ENCODE peak calls at places on chromosomes 11 and 22, in four cellular contexts. One of them, this sample, is unnamed.

GRCh38 chr11:126214446-126215240 is 3.1 kb downstream of the FAM118B start:
- DNase-seq in neuronal stem cell: no peak
- DNase-seq in endothelial cell of umbilical vein: peak
- DNase-seq in hepatocyte: peak
- DNase-seq in this sample: peak

GRCh38 chr22:40178417-40179409 is 988 bp downstream of the TNRC6B start:
- DNase-seq in endothelial cell of umbilical vein: peak
- DNase-seq in hepatocyte: peak
- DNase-seq in neuronal stem cell: peak
- DNase-seq in this sample: peak

GRCh38 chr11:35893796-35894475 is 49.9 kb upstream of the LDLRAD3 start:
- DNase-seq in endothelial cell of umbilical vein: no peak
- DNase-seq in neuronal stem cell: no peak
- DNase-seq in hepatocyte: peak
- DNase-seq in this sample: no peak

GRCh38 chr11:64245797-64246623 is 733 bp downstream of the PPP1R14B start:
- DNase-seq in hepatocyte: peak
- DNase-seq in neuronal stem cell: no peak
- DNase-seq in endothelial cell of umbilical vein: peak
- DNase-seq in this sample: peak

GRCh38 chr22:37427128-37427710 is at the start of gene ELFN2:
- DNase-seq in neuronal stem cell: no peak
- DNase-seq in hepatocyte: peak
- DNase-seq in endothelial cell of umbilical vein: peak
- DNase-seq in this sample: peak

GRCh38 chr11:109547356-109548027 is 125.5 kb downstream of the C11orf87 start:
- DNase-seq in hepatocyte: no peak
- DNase-seq in endothelial cell of umbilical vein: no peak
- DNase-seq in neuronal stem cell: no peak
- DNase-seq in this sample: peak

GRCh38 chr22:40281717-40282116 is 64.6 kb upstream of the ADSL start:
- DNase-seq in endothelial cell of umbilical vein: no peak
- DNase-seq in hepatocyte: no peak
- DNase-seq in neuronal stem cell: no peak
- DNase-seq in this sample: no peak

GRCh38 chr22:18968011-18968749 is 32.1 kb upstream of the PRODH start:
- DNase-seq in endothelial cell of umbilical vein: no peak
- DNase-seq in hepatocyte: peak
- DNase-seq in neuronal stem cell: peak
- DNase-seq in this sample: peak

GRCh38 chr11:79403839-79404238 is 37.0 kb downstream of the TENM4 start:
- DNase-seq in hepatocyte: no peak
- DNase-seq in neuronal stem cell: no peak
- DNase-seq in endothelial cell of umbilical vein: no peak
- DNase-seq in this sample: no peak

GRCh38 chr22:25067851-25068421 is 115.4 kb downstream of the KIAA1671 start:
- DNase-seq in endothelial cell of umbilical vein: no peak
- DNase-seq in hepatocyte: no peak
- DNase-seq in neuronal stem cell: no peak
- DNase-seq in this sample: peak
- H3K27ac ChIP-seq in endothelial cell of umbilical vein: no peak
- H3K27ac ChIP-seq in hepatocyte: no peak
- H3K27ac ChIP-seq in neuronal stem cell: no peak
- H3K27ac ChIP-seq in this sample: no peak

GRCh38 chr11:13224324-13224723 is 53.3 kb upstream of the BMAL1 start:
- DNase-seq in hepatocyte: no peak
- DNase-seq in neuronal stem cell: no peak
- DNase-seq in endothelial cell of umbilical vein: no peak
- DNase-seq in this sample: no peak

GRCh38 chr11:13221722-13222121 is 55.9 kb upstream of the BMAL1 start:
- DNase-seq in hepatocyte: no peak
- DNase-seq in neuronal stem cell: no peak
- DNase-seq in endothelial cell of umbilical vein: no peak
- DNase-seq in this sample: no peak

GRCh38 chr11:13225058-13226001 is 52.3 kb upstream of the BMAL1 start:
- DNase-seq in endothelial cell of umbilical vein: no peak
- DNase-seq in hepatocyte: no peak
- DNase-seq in neuronal stem cell: no peak
- DNase-seq in this sample: no peak

GRCh38 chr11:13222285-13222684 is 55.3 kb upstream of the BMAL1 start:
- DNase-seq in neuronal stem cell: no peak
- DNase-seq in hepatocyte: no peak
- DNase-seq in endothelial cell of umbilical vein: no peak
- DNase-seq in this sample: peak

DNA sequence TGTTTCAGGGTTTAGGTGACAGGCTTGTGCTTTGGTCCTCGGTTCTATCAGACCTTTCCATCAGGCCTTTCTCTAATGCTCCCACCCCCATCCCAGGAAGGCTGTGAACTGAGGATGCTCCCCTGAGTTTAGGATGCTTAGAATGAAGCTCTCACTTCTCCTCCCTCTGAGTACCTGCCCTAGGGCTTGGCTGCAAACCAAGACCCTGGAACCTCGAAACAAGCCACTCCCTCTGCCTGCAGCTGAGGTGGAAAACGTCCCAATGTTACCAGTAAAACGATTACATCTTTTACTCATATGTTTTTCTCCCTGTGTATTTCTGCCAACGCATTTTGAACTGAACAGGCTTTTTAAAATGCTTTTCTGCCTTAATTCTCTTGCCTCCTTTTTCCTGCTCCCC is 54.5 kb upstream of the BMAL1 start:
- DNase-seq in neuronal stem cell: no peak
- DNase-seq in endothelial cell of umbilical vein: no peak
- DNase-seq in hepatocyte: no peak
- DNase-seq in this sample: no peak
- H3K4me2 ChIP-seq in neuronal stem cell: no peak
- H3K4me2 ChIP-seq in endothelial cell of umbilical vein: no peak
- H3K4me2 ChIP-seq in hepatocyte: no peak
- H3K4me2 ChIP-seq in this sample: no peak

GRCh38 chr11:1317432-1317831 is 8.0 kb upstream of the TOLLIP start:
- DNase-seq in hepatocyte: no peak
- DNase-seq in neuronal stem cell: no peak
- DNase-seq in endothelial cell of umbilical vein: no peak
- DNase-seq in this sample: no peak
- H3K27ac ChIP-seq in hepatocyte: no peak
- H3K27ac ChIP-seq in neuronal stem cell: no peak
- H3K27ac ChIP-seq in endothelial cell of umbilical vein: no peak
- H3K27ac ChIP-seq in this sample: no peak

GRCh38 chr11:13043912-13044628 is 35.0 kb downstream of the RASSF10 start:
- DNase-seq in hepatocyte: no peak
- DNase-seq in neuronal stem cell: no peak
- DNase-seq in endothelial cell of umbilical vein: no peak
- DNase-seq in this sample: no peak
- H3K4me2 ChIP-seq in hepatocyte: no peak
- H3K4me2 ChIP-seq in neuronal stem cell: no peak
- H3K4me2 ChIP-seq in endothelial cell of umbilical vein: no peak
- H3K4me2 ChIP-seq in this sample: no peak

GRCh38 chr11:83072689-83073242 is 1.1 kb upstream of the RAB30 start:
- DNase-seq in endothelial cell of umbilical vein: no peak
- DNase-seq in neuronal stem cell: no peak
- DNase-seq in hepatocyte: peak
- DNase-seq in this sample: peak
- H3K27ac ChIP-seq in endothelial cell of umbilical vein: peak
- H3K27ac ChIP-seq in neuronal stem cell: no peak
- H3K27ac ChIP-seq in hepatocyte: peak
- H3K27ac ChIP-seq in this sample: peak

DNA sequence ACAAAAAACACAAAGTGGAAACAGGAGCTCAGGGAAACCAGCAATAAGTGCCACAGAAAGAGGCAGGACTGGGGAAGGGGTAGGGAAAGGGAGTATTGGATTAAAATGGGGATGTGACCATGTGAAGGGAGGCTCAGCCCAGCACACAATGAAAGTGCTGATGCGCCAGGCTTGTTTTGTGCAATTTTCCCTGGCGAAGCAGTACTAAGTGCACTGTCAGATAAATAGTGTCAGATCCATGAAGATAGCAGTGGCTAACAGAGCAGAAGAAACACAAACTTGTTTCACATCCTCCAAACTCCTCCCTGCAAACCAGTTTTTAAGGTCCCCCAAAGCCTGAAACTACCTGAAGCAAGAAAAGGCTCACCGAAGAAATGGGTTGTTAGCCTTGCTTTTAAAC is 50.7 kb upstream of the RAPSN start:
- DNase-seq in hepatocyte: no peak
- DNase-seq in neuronal stem cell: no peak
- DNase-seq in endothelial cell of umbilical vein: no peak
- DNase-seq in this sample: no peak
- H3K4me2 ChIP-seq in hepatocyte: no peak
- H3K4me2 ChIP-seq in neuronal stem cell: no peak
- H3K4me2 ChIP-seq in endothelial cell of umbilical vein: no peak
- H3K4me2 ChIP-seq in this sample: no peak

DNA sequence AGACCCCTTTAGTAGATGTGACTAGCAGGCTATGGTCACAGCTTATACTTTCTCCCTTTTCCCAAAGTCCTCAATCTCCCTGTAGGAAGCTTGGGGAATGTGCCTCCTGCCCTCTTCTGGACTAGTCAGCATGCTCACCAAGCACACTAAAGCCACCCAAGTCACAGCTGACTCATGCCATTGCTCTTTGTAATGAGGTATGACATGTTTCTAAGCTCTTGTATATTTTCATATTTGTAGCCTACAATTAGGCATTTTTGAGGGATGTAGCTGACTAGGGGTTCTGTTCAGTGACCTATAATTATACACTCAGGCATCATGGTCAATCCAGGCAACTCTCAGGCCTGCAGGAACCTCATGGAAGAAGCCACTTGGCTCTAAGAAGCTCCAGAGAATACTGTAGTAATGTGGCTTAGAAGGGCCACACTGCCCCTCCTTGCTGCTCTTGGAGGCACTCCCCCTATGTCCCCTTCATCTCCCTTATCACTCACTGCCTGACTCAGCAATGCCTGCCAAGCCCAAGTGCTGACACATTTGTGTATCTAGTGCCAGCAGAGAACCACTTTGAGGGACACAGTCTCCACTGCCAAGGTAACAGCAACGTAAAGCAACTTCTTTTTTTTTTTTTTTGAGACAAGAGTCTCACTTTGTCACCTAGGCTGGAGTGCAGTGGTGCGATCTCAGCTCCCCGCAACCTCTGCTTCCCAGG is 86.2 kb downstream of the RPL27A start:
- DNase-seq in endothelial cell of umbilical vein: no peak
- DNase-seq in hepatocyte: peak
- DNase-seq in neuronal stem cell: no peak
- DNase-seq in this sample: peak
- H3K27ac ChIP-seq in endothelial cell of umbilical vein: no peak
- H3K27ac ChIP-seq in hepatocyte: peak
- H3K27ac ChIP-seq in neuronal stem cell: no peak
- H3K27ac ChIP-seq in this sample: peak

GRCh38 chr11:72195921-72196320 is 4.0 kb downstream of the FOLR1 start:
- DNase-seq in neuronal stem cell: no peak
- DNase-seq in endothelial cell of umbilical vein: no peak
- DNase-seq in hepatocyte: no peak
- DNase-seq in this sample: no peak

GRCh38 chr11:72190581-72191205 is 1.2 kb upstream of the FOLR1 start:
- DNase-seq in endothelial cell of umbilical vein: no peak
- DNase-seq in hepatocyte: no peak
- DNase-seq in neuronal stem cell: no peak
- DNase-seq in this sample: no peak

GRCh38 chr11:72189448-72190250 is 2.3 kb upstream of the FOLR1 start:
- DNase-seq in endothelial cell of umbilical vein: no peak
- DNase-seq in hepatocyte: peak
- DNase-seq in neuronal stem cell: no peak
- DNase-seq in this sample: no peak

GRCh38 chr11:72195518-72195917 is 3.6 kb downstream of the FOLR1 start:
- DNase-seq in neuronal stem cell: no peak
- DNase-seq in hepatocyte: no peak
- DNase-seq in endothelial cell of umbilical vein: no peak
- DNase-seq in this sample: no peak

DNA sequence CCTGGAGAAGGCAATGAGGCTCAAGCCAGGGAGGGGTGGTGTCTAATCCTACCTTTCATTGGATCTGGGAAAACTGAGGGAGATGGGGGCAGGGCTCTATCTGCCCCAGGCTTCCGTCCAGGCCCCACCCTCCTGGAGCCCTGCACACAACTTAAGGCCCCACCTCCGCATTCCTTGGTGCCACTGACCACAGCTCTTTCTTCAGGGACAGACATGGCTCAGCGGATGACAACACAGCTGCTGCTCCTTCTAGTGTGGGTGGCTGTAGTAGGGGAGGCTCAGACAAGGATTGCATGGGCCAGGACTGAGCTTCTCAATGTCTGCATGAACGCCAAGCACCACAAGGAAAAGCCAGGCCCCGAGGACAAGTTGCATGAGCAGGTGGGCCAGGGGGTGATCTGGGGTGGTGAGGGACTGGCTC is at the start of gene FOLR1:
- DNase-seq in neuronal stem cell: peak
- DNase-seq in endothelial cell of umbilical vein: no peak
- DNase-seq in hepatocyte: no peak
- DNase-seq in this sample: peak
- H3K4me2 ChIP-seq in neuronal stem cell: no peak
- H3K4me2 ChIP-seq in endothelial cell of umbilical vein: no peak
- H3K4me2 ChIP-seq in hepatocyte: no peak
- H3K4me2 ChIP-seq in this sample: no peak

GRCh38 chr11:15234796-15235195 is 120.1 kb downstream of the INSC start:
- DNase-seq in hepatocyte: no peak
- DNase-seq in neuronal stem cell: no peak
- DNase-seq in endothelial cell of umbilical vein: no peak
- DNase-seq in this sample: no peak

GRCh38 chr11:15232496-15232895 is 117.8 kb downstream of the INSC start:
- DNase-seq in endothelial cell of umbilical vein: no peak
- DNase-seq in hepatocyte: no peak
- DNase-seq in neuronal stem cell: no peak
- DNase-seq in this sample: no peak

GRCh38 chr11:15233386-15233785 is 118.7 kb downstream of the INSC start:
- DNase-seq in neuronal stem cell: no peak
- DNase-seq in hepatocyte: no peak
- DNase-seq in endothelial cell of umbilical vein: no peak
- DNase-seq in this sample: no peak

GRCh38 chr11:15238856-15239255 is 124.1 kb downstream of the INSC start:
- DNase-seq in hepatocyte: no peak
- DNase-seq in neuronal stem cell: no peak
- DNase-seq in endothelial cell of umbilical vein: no peak
- DNase-seq in this sample: no peak

GRCh38 chr11:15236514-15236913 is 121.8 kb downstream of the INSC start:
- DNase-seq in neuronal stem cell: no peak
- DNase-seq in hepatocyte: no peak
- DNase-seq in endothelial cell of umbilical vein: no peak
- DNase-seq in this sample: no peak
- H3K27ac ChIP-seq in neuronal stem cell: no peak
- H3K27ac ChIP-seq in hepatocyte: no peak
- H3K27ac ChIP-seq in endothelial cell of umbilical vein: no peak
- H3K27ac ChIP-seq in this sample: no peak